ENCODE peak calls at places on chromosome 9, in ten cellular contexts. J is cardiac fibroblast; P is HFFc6; C is stromal cell of bone marrow; W is effector CD4-positive, alpha-beta T cell; Z is nucleus accumbens; K is omental fat pad; Y is brain microvascular endothelial cell; U is GM04504; X is NCI-H1694. E is an unnamed sample.

GRCh38 chr9:106883626-106884190 is 20.7 kb downstream of the ZNF462 start:
- DNase-seq in J (peak), P (no peak), C (no peak), W (no peak), Z (no peak), K (no peak), Y (peak), U (no peak), X (no peak), E (no peak)

GRCh38 chr9:137339606-137340462 is 37.8 kb upstream of the NRARP start:
- DNase-seq in J (peak), P (no peak), C (no peak), W (no peak), Z (no peak), K (no peak), Y (peak), U (no peak), X (no peak), E (no peak)

GRCh38 chr9:93059097-93059959 is 827 bp downstream of the SUSD3 start:
- DNase-seq in J (no peak), P (no peak), C (no peak), W (no peak), Z (no peak), K (no peak), Y (no peak), U (no peak), X (no peak), E (no peak)

GRCh38 chr9:116549061-116549664 is 137.9 kb upstream of the TRIM32 start:
- DNase-seq in J (peak), P (peak), C (peak), W (no peak), Z (no peak), K (peak), Y (peak), U (peak), X (no peak), E (peak)

GRCh38 chr9:20594521-20594920 is 27.8 kb downstream of the MLLT3 start:
- DNase-seq in J (no peak), P (no peak), C (no peak), W (no peak), Z (no peak), K (no peak), Y (no peak), U (no peak), X (no peak), E (no peak)

GRCh38 chr9:35972093-35972492 is 14.1 kb upstream of the OR2S2 start:
- DNase-seq in J (no peak), P (no peak), C (no peak), W (no peak), Z (no peak), K (no peak), Y (no peak), U (no peak), X (no peak), E (no peak)

GRCh38 chr9:30800421-30800820 is 1584.0 kb upstream of the ACO1 start:
- DNase-seq in J (no peak), P (no peak), C (no peak), W (no peak), Z (no peak), K (no peak), Y (no peak), U (no peak), X (no peak), E (no peak)

GRCh38 chr9:14221558-14221957 is 92.4 kb downstream of the NFIB start:
- DNase-seq in J (peak), P (peak), C (peak), W (no peak), Z (no peak), K (no peak), Y (peak), U (no peak), X (no peak), E (peak)

GRCh38 chr9:97807681-97808080 is 45.3 kb upstream of the FOXE1 start:
- DNase-seq in J (no peak), P (no peak), C (no peak), W (no peak), Z (no peak), K (no peak), Y (no peak), U (no peak), X (no peak), E (no peak)